ENCODE peak calls at places on chromosomes 2 and 18, in seven cellular contexts. N, M, W, A, Q, R and H are unnamed samples.

GRCh38 chr18:47260924-47261701 is 9.7 kb upstream of the SKOR2 start:
- DNase-seq in N (no peak), M (no peak), W (no peak), A (no peak), Q (no peak), R (no peak), H (no peak)

GRCh38 chr2:159913897-159914296 is 115.9 kb upstream of the CD302 start:
- DNase-seq in N (no peak), M (no peak), W (no peak), A (no peak), Q (no peak), R (no peak), H (no peak)

GRCh38 chr18:59451073-59451472 is 92.0 kb upstream of the LMAN1 start:
- DNase-seq in N (no peak), M (no peak), W (no peak), A (no peak), Q (no peak), R (no peak), H (no peak)

GRCh38 chr18:45359275-45360009 is 255.8 kb upstream of the SLC14A2 start:
- DNase-seq in N (no peak), M (no peak), W (no peak), A (no peak), Q (no peak), R (peak; percentile 52), H (no peak)

GRCh38 chr18:48868468-48869466 is 82.0 kb downstream of the SMAD7 start:
- DNase-seq in N (no peak), M (peak; percentile 36), W (peak; percentile 47), A (peak; percentile 86), Q (no peak), R (peak; percentile 62), H (no peak)

GRCh38 chr2:178419123-178419522 is 31.9 kb downstream of the PRKRA start:
- DNase-seq in N (no peak), M (peak; percentile 60), W (peak; percentile 5), A (peak; percentile 21), Q (peak; percentile 52), R (no peak), H (no peak)

GRCh38 chr18:43830905-43831304 is 553.6 kb upstream of the SYT4 start:
- DNase-seq in N (no peak), M (peak; percentile 13), W (no peak), A (no peak), Q (no peak), R (no peak), H (no peak)

GRCh38 chr2:110101911-110102774 is 13.5 kb downstream of the MALL start:
- DNase-seq in N (no peak), M (no peak), W (no peak), A (no peak), Q (no peak), R (no peak), H (peak; percentile 55)

GRCh38 chr18:48928787-48929186 is 22.0 kb downstream of the SMAD7 start:
- DNase-seq in N (peak; percentile 87), M (peak; percentile 65), W (no peak), A (peak; percentile 84), Q (peak; percentile 69), R (peak; percentile 88), H (no peak)

GRCh38 chr2:30869988-30870387 is 62.7 kb upstream of the CAPN13 start:
- DNase-seq in N (no peak), M (no peak), W (no peak), A (no peak), Q (no peak), R (no peak), H (peak; percentile 66)

GRCh38 chr18:26307161-26307773 is 81.0 kb downstream of the TAF4B start:
- DNase-seq in N (no peak), M (peak; percentile 66), W (peak; percentile 14), A (peak; percentile 72), Q (peak; percentile 78), R (no peak), H (no peak)

GRCh38 chr2:121910139-121910538 is 154.7 kb downstream of the TSN start:
- DNase-seq in N (no peak), M (no peak), W (no peak), A (no peak), Q (no peak), R (no peak), H (no peak)

GRCh38 chr2:200863655-200864205 is 728 bp downstream of the CLK1 start:
- DNase-seq in N (no peak), M (no peak), W (no peak), A (peak; percentile 40), Q (peak; percentile 65), R (no peak), H (no peak)

GRCh38 chr2:9630001-9630749 is 622 bp downstream of the YWHAQ start:
- DNase-seq in N (peak; percentile 91), M (peak; percentile 67), W (no peak), A (peak; percentile 82), Q (peak; percentile 50), R (peak; percentile 87), H (no peak)

GRCh38 chr2:127663566-127664064 is 11.7 kb downstream of the LIMS2 start:
- DNase-seq in N (peak; percentile 48), M (no peak), W (no peak), A (no peak), Q (no peak), R (peak; percentile 18), H (no peak)

GRCh38 chr2:126686286-126686685 is 30.3 kb downstream of the GYPC start:
- DNase-seq in N (no peak), M (no peak), W (no peak), A (no peak), Q (no peak), R (no peak), H (no peak)

GRCh38 chr2:43174368-43175186 is 51.8 kb downstream of the ZFP36L2 start:
- DNase-seq in N (no peak), M (no peak), W (no peak), A (peak; percentile 81), Q (no peak), R (no peak), H (no peak)

GRCh38 chr2:238969857-238970256 is 122.0 kb downstream of the TWIST2 start:
- DNase-seq in N (no peak), M (no peak), W (no peak), A (no peak), Q (no peak), R (no peak), H (no peak)

GRCh38 chr2:26613241-26614204 is 27.6 kb downstream of the CIB4 start:
- DNase-seq in N (peak; percentile 68), M (no peak), W (no peak), A (no peak), Q (peak; percentile 43), R (peak; percentile 59), H (no peak)

GRCh38 chr2:104654813-104655212 is 199.1 kb upstream of the POU3F3 start:
- DNase-seq in N (no peak), M (no peak), W (no peak), A (no peak), Q (no peak), R (no peak), H (no peak)

DNA sequence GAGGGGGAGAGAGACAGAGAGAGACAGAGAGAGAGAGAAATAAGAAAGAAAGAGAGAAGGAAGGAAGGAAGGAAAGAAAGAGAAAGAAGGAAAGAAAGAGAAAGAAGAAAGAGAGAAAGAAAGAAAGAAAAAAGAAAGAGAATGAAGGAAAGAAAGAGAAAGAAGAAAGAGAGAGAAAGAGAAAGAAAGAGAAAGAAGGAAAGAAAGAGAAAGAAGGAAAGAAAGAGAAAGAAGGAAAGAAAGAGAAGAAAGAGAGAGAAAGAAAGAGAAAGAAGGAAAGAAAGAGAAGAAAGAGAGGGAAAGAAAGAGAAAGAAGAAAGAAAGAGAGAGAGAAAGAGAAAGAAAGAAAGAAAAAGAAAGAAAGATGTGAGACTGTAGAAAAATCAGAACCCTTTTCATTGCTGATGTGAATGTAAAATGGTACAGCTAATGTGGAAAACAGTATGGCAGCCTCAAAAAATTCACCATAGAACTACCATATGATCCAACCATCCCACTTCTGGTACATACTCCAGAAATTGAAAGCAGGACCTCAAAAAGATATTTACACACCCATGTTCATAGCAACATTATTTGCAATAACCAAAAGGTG is 203.4 kb upstream of the POU3F3 start:
- DNase-seq in N (no peak), M (no peak), W (no peak), A (no peak), Q (no peak), R (no peak), H (no peak)
- TF ChIP-seq CTCF in N (no peak), M (no peak), W (no peak), A (no peak), Q (no peak), R (no peak), H (no peak)

DNA sequence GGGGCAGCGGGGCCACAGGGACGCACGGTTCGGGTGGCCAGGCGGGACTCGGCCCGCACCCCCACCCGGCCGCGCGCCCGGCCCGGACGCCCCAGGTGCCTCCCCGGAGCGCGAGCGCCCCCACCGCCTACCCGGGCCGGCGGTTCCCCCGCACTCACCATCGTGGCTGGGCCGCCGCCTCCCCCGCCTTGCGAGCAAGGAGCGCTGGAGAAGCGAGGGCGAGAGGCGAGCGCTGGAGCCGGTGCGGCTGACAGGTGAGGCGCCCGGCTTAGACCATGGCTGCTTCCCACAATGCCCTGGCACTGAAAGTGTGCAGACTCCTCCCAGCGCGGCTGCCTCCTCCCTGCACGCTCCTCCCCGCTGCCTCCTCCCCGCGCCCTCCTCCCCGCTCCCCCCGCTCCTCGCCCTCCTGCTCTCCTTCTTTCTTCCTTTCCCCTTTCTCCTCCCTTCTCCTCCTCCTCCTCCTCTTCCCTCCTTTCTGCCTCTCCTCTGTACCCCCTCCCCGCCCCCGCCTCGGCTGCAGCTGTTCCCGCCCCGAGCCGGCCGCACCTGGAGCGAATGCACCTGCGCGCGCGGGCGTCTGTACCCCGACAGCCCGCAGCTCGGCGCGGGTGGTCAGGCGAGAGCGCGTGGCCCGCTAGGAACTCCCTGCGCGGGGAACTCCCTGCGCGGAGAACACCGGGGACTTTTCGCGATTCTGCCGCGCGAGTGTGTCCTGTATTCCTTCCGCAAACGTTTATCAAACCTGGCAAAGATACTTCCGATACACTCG is at the start of gene AP1S3:
- DNase-seq in N (peak; percentile 90), M (peak; percentile 32), W (no peak), A (peak; percentile 88), Q (peak; percentile 38), R (peak; percentile 87), H (no peak)
- TF ChIP-seq CTCF in N (no peak), M (no peak), W (peak; percentile 2), A (peak; percentile 50), Q (no peak), R (no peak), H (no peak)

GRCh38 chr2:210399440-210400041 is 77.0 kb downstream of the LANCL1 start:
- DNase-seq in N (no peak), M (peak; percentile 18), W (no peak), A (peak; percentile 14), Q (peak; percentile 35), R (no peak), H (no peak)
- TF ChIP-seq CTCF in N (peak; percentile 36), M (peak; percentile 27), W (peak; percentile 31), A (peak; percentile 79), Q (peak; percentile 36), R (peak; percentile 35), H (peak; percentile 13)

DNA sequence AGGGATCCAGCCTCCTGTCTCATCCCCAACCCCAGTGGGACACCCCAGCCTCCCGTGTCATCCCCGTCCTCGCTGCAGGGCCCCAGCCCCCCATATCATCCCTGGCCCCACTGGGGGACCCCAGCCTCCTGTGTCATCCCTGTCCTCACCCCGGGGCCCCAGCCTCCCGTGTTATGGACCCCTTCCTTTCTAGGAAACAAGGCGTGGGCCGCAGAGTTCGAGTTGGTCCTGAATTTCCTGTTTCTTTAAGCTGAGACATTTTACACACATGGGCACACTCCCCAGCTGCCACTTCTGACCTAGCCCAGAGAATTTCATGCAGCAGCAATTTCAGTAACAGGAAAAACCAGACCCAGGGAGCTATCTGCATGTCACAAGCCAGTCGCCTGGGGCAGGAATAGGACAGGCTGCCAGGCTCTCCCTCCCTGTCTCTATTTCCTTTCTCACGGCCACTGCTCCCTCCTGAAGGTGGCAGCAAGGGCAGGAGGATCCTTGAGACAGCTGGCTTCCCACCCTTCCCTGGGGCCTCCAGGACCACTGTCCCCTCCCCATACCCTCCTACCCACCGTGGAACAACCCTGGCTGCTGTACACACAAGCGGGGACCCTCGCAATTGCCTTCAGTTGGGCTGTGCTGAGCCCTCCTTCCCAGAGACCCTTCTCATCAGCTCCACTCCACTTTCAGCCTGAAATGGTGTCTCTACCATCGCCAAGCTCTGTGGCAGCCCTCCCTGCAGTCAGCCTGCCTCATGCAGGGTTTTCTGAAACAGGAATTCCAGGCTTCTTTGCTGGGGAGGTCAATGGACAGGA is 141.9 kb upstream of the ID2 start:
- DNase-seq in N (no peak), M (no peak), W (no peak), A (no peak), Q (no peak), R (peak; percentile 73), H (peak; percentile 23)
- TF ChIP-seq CTCF in N (no peak), M (no peak), W (no peak), A (peak; percentile 37), Q (no peak), R (no peak), H (no peak)